ENCODE peak calls at places on chromosome 9, in six cellular contexts. Z is GM23338, W is NCI-H748 treated with DMSO at 0.1 percent for 48 hours, R is GM04503, I is T47D, X is sciatic nerve. A is an unnamed sample.

GRCh38 chr9:125227761-125228160 is 13.4 kb downstream of the HSPA5 start:
- DNase-seq in Z (no peak), W (no peak), R (no peak), I (no peak), X (no peak), A (no peak)

GRCh38 chr9:18023332-18023731 is 444.5 kb downstream of the SH3GL2 start:
- DNase-seq in Z (no peak), W (no peak), R (no peak), I (no peak), X (no peak), A (no peak)

GRCh38 chr9:94945191-94946144 is 219.0 kb downstream of the AOPEP start:
- DNase-seq in Z (no peak), W (no peak), R (peak; percentile 78), I (no peak), X (peak; percentile 70), A (no peak)

GRCh38 chr9:133341369-133342082 is 5.5 kb upstream of the SURF6 start:
- DNase-seq in Z (no peak), W (no peak), R (no peak), I (no peak), X (no peak), A (no peak)

GRCh38 chr9:88076286-88077070 is 61.8 kb downstream of the SPATA31C2 start:
- DNase-seq in Z (peak; percentile 73), W (peak; percentile 60), R (no peak), I (peak; percentile 78), X (peak; percentile 83), A (peak; percentile 70)

GRCh38 chr9:134766587-134766986 is 114.0 kb upstream of the FCN2 start:
- DNase-seq in Z (no peak), W (no peak), R (no peak), I (no peak), X (no peak), A (no peak)

GRCh38 chr9:19252174-19252884 is 21.8 kb downstream of the DENND4C start:
- DNase-seq in Z (no peak), W (no peak), R (no peak), I (no peak), X (no peak), A (no peak)

GRCh38 chr9:83445703-83446102 is 92.5 kb downstream of the FRMD3 start:
- DNase-seq in Z (no peak), W (no peak), R (no peak), I (no peak), X (no peak), A (no peak)

GRCh38 chr9:129275626-129276247 is 97.7 kb upstream of the IER5L start:
- DNase-seq in Z (peak; percentile 53), W (no peak), R (no peak), I (no peak), X (peak; percentile 22), A (no peak)

GRCh38 chr9:123225374-123225813 is 43.0 kb downstream of the STRBP start:
- DNase-seq in Z (peak; percentile 90), W (no peak), R (peak; percentile 34), I (peak; percentile 58), X (no peak), A (no peak)

GRCh38 chr9:20622330-20623020 is at the start of gene MLLT3:
- DNase-seq in Z (peak; percentile 95), W (peak; percentile 89), R (peak; percentile 60), I (peak; percentile 85), X (peak; percentile 97), A (peak; percentile 98)

GRCh38 chr9:72856985-72857631 is 95.7 kb downstream of the ALDH1A1 start:
- DNase-seq in Z (peak; percentile 80), W (peak; percentile 15), R (no peak), I (peak; percentile 14), X (no peak), A (no peak)

GRCh38 chr9:135865531-135865930 is 41.8 kb downstream of the CAMSAP1 start:
- DNase-seq in Z (no peak), W (no peak), R (no peak), I (no peak), X (no peak), A (no peak)

GRCh38 chr9:90915693-90916092 is 114.1 kb downstream of the SYK start:
- DNase-seq in Z (peak; percentile 84), W (no peak), R (no peak), I (no peak), X (no peak), A (no peak)

GRCh38 chr9:83239787-83240186 is 176.8 kb upstream of the RASEF start:
- DNase-seq in Z (no peak), W (no peak), R (no peak), I (no peak), X (no peak), A (no peak)

A was measured in NCI-H345.